ENCODE peak calls at places on chromosomes 11 and 22, in eight cellular contexts. H, D, P, K, W, S, Y and E are unnamed samples.

GRCh38 chr11:13329670-13330401 is 52.2 kb downstream of the BMAL1 start:
- DNase-seq in H (no peak), D (no peak), P (no peak), K (no peak), W (peak; percentile 47), S (peak; percentile 49), Y (no peak), E (no peak)

GRCh38 chr22:42630901-42631602 is 9.3 kb downstream of the ATP5MGL start:
- DNase-seq in H (no peak), D (no peak), P (no peak), K (no peak), W (no peak), S (no peak), Y (no peak), E (no peak)

GRCh38 chr22:25161017-25161915 is 38.4 kb upstream of the CRYBB3 start:
- DNase-seq in H (no peak), D (no peak), P (no peak), K (no peak), W (no peak), S (no peak), Y (no peak), E (no peak)

GRCh38 chr11:62708423-62709261 is 1.2 kb downstream of the GNG3 start:
- DNase-seq in H (peak; percentile 15), D (no peak), P (no peak), K (no peak), W (no peak), S (no peak), Y (peak; percentile 32), E (no peak)

GRCh38 chr11:2825261-2825885 is 60.2 kb downstream of the CDKN1C start:
- DNase-seq in H (peak; percentile 10), D (no peak), P (peak; percentile 94), K (no peak), W (peak; percentile 70), S (peak; percentile 97), Y (no peak), E (no peak)

GRCh38 chr11:27242591-27242990 is 120.4 kb downstream of the CCDC34 start:
- DNase-seq in H (no peak), D (no peak), P (no peak), K (no peak), W (no peak), S (peak; percentile 100), Y (no peak), E (no peak)

GRCh38 chr11:8257003-8257664 is 6.5 kb downstream of the LMO1 start:
- DNase-seq in H (no peak), D (no peak), P (no peak), K (peak; percentile 56), W (no peak), S (no peak), Y (no peak), E (no peak)

GRCh38 chr22:37244114-37244921 is at the start of gene RAC2:
- DNase-seq in H (peak; percentile 46), D (no peak), P (peak; percentile 86), K (peak; percentile 95), W (peak; percentile 50), S (peak; percentile 60), Y (peak; percentile 86), E (no peak)

GRCh38 chr11:92332986-92333385 is 108.4 kb downstream of the FAT3 start:
- DNase-seq in H (no peak), D (no peak), P (no peak), K (no peak), W (no peak), S (peak; percentile 85), Y (no peak), E (no peak)

GRCh38 chr11:61150656-61151544 is 10.3 kb downstream of the VPS37C start:
- DNase-seq in H (no peak), D (no peak), P (no peak), K (no peak), W (no peak), S (no peak), Y (no peak), E (no peak)

GRCh38 chr22:22099833-22100812 is 117.5 kb upstream of the TOP3B start:
- DNase-seq in H (no peak), D (no peak), P (no peak), K (no peak), W (no peak), S (no peak), Y (no peak), E (no peak)

GRCh38 chr11:304915-305833 is 2.4 kb upstream of the IFITM2 start:
- DNase-seq in H (peak; percentile 80), D (peak; percentile 26), P (no peak), K (no peak), W (peak; percentile 88), S (peak; percentile 83), Y (no peak), E (peak; percentile 43)

GRCh38 chr11:75330279-75330678 is 21.2 kb downstream of the ARRB1 start:
- DNase-seq in H (no peak), D (no peak), P (no peak), K (no peak), W (no peak), S (no peak), Y (no peak), E (no peak)

GRCh38 chr22:19213496-19214473 is 35.2 kb upstream of the SLC25A1 start:
- DNase-seq in H (no peak), D (no peak), P (peak; percentile 37), K (no peak), W (no peak), S (peak; percentile 49), Y (no peak), E (no peak)

GRCh38 chr11:121514401-121514981 is 61.7 kb upstream of the SORL1-AS1 start:
- DNase-seq in H (no peak), D (no peak), P (no peak), K (no peak), W (no peak), S (no peak), Y (no peak), E (no peak)

GRCh38 chr22:23530766-23531282 is 49.3 kb downstream of the IGLL1 start:
- DNase-seq in H (no peak), D (no peak), P (peak; percentile 55), K (peak; percentile 67), W (no peak), S (no peak), Y (no peak), E (no peak)

GRCh38 chr11:9803685-9804413 is 140.0 kb downstream of the SWAP70 start:
- DNase-seq in H (peak; percentile 78), D (no peak), P (no peak), K (no peak), W (no peak), S (peak; percentile 39), Y (no peak), E (no peak)

GRCh38 chr22:22943521-22944267 is 56.1 kb downstream of the IGLL5 start:
- DNase-seq in H (no peak), D (no peak), P (peak; percentile 52), K (peak; percentile 17), W (peak; percentile 11), S (no peak), Y (no peak), E (no peak)

GRCh38 chr11:121497176-121497995 is 44.6 kb upstream of the SORL1-AS1 start:
- DNase-seq in H (no peak), D (no peak), P (no peak), K (no peak), W (no peak), S (no peak), Y (no peak), E (no peak)

GRCh38 chr11:12060385-12060980 is 49.9 kb upstream of the MICAL2 start:
- DNase-seq in H (no peak), D (no peak), P (no peak), K (no peak), W (no peak), S (no peak), Y (no peak), E (no peak)

GRCh38 chr11:134486106-134486505 is 74.1 kb upstream of the B3GAT1 start:
- DNase-seq in H (no peak), D (no peak), P (peak; percentile 65), K (no peak), W (no peak), S (no peak), Y (no peak), E (no peak)

GRCh38 chr22:28911777-28912669 is 28.7 kb downstream of the ZNRF3 start:
- DNase-seq in H (no peak), D (no peak), P (no peak), K (no peak), W (peak; percentile 43), S (peak; percentile 72), Y (no peak), E (no peak)

GRCh38 chr11:65330544-65330943 is 3.1 kb upstream of the DPF2 start:
- DNase-seq in H (no peak), D (no peak), P (no peak), K (no peak), W (no peak), S (no peak), Y (no peak), E (no peak)

GRCh38 chr22:27709919-27710452 is 91.6 kb downstream of the MN1 start:
- DNase-seq in H (no peak), D (no peak), P (no peak), K (no peak), W (no peak), S (no peak), Y (no peak), E (no peak)

GRCh38 chr11:70699294-70700221 is 301.2 kb downstream of the CTTN start:
- DNase-seq in H (peak; percentile 24), D (no peak), P (no peak), K (no peak), W (no peak), S (no peak), Y (no peak), E (no peak)

GRCh38 chr22:40002935-40003715 is 8.4 kb downstream of the FAM83F start:
- DNase-seq in H (no peak), D (no peak), P (no peak), K (no peak), W (no peak), S (no peak), Y (no peak), E (no peak)

GRCh38 chr11:65575568-65576231 is at the start of gene EHBP1L1:
- DNase-seq in H (no peak), D (peak; percentile 43), P (no peak), K (peak; percentile 91), W (peak; percentile 45), S (no peak), Y (peak; percentile 71), E (no peak)

GRCh38 chr11:44363116-44363515 is 53.2 kb upstream of the ALX4 start:
- DNase-seq in H (no peak), D (no peak), P (no peak), K (no peak), W (no peak), S (no peak), Y (no peak), E (no peak)

GRCh38 chr11:125331357-125331756 is 164.7 kb downstream of the FEZ1 start:
- DNase-seq in H (no peak), D (no peak), P (no peak), K (peak; percentile 66), W (peak; percentile 3), S (no peak), Y (no peak), E (no peak)

GRCh38 chr11:2319791-2320481 is 18.1 kb downstream of the TSPAN32 start:
- DNase-seq in H (no peak), D (no peak), P (peak; percentile 43), K (peak; percentile 41), W (no peak), S (no peak), Y (no peak), E (no peak)